ENCODE peak calls at places on chromosomes 6 and 20, in six cellular contexts. Z is stomach, A is PC-3, R is endothelial cell, O is GM06990, J is omental fat pad. S is an unnamed sample.

GRCh38 chr20:6651016-6651415 is 116.5 kb upstream of the BMP2 start:
- DNase-seq in O (no peak), Z (peak), J (no peak), A (peak), R (no peak), S (no peak)

GRCh38 chr6:37940074-37940847 is 120.7 kb downstream of the ZFAND3 start:
- DNase-seq in O (no peak), R (no peak), A (no peak), Z (no peak), J (no peak), S (no peak)

GRCh38 chr6:53439556-53439955 is 90.8 kb upstream of the ELOVL5 start:
- DNase-seq in A (peak), Z (no peak), R (no peak), O (no peak), J (no peak), S (no peak)

GRCh38 chr6:2916354-2916925 is 13.3 kb upstream of the SERPINB9 start:
- DNase-seq in Z (peak), R (no peak), J (no peak), O (no peak), A (no peak), S (no peak)

GRCh38 chr20:64065973-64066341 is 3.0 kb downstream of the TCEA2 start:
- DNase-seq in A (peak), J (no peak), O (peak), R (no peak), Z (no peak), S (no peak)

GRCh38 chr6:113184291-113184690 is 672.9 kb upstream of the MARCKS start:
- DNase-seq in J (no peak), Z (no peak), R (no peak), O (no peak), A (no peak), S (no peak)

GRCh38 chr6:149779644-149779963 is 30.1 kb downstream of the PCMT1 start:
- DNase-seq in A (no peak), Z (no peak), O (no peak), R (no peak), J (no peak), S (no peak)

GRCh38 chr6:27138398-27138797 is 109.1 kb upstream of the PRSS16 start:
- DNase-seq in R (no peak), J (no peak), A (no peak), Z (no peak), O (no peak), S (no peak)

GRCh38 chr20:362271-363254 is 15.7 kb downstream of the NRSN2 start:
- DNase-seq in A (peak), R (no peak), Z (peak), O (peak), J (peak), S (no peak)

GRCh38 chr20:57670288-57671071 is 39.3 kb downstream of the PMEPA1 start:
- DNase-seq in A (peak), Z (no peak), J (no peak), R (no peak), O (no peak), S (no peak)

GRCh38 chr6:19024737-19025136 is 637.6 kb downstream of the RNF144B start:
- DNase-seq in O (no peak), Z (no peak), R (peak), J (no peak), A (peak), S (no peak)

GRCh38 chr20:3109350-3110302 is 25.1 kb upstream of the AVP start:
- DNase-seq in A (no peak), Z (no peak), J (no peak), O (no peak), R (no peak), S (peak)

GRCh38 chr6:83511901-83512681 is at the start of gene PRSS35:
- DNase-seq in R (peak), Z (peak), O (peak), J (no peak), A (peak), S (peak)

GRCh38 chr6:161272600-161273355 is 1.1 kb downstream of the AGPAT4 start:
- DNase-seq in R (peak), Z (no peak), O (no peak), A (no peak), J (no peak), S (no peak)

GRCh38 chr6:142728910-142729481 is 216.0 kb downstream of the HIVEP2 start:
- DNase-seq in A (no peak), O (no peak), Z (no peak), J (no peak), R (peak), S (no peak)

GRCh38 chr20:36128463-36129176 is 25.9 kb upstream of the EPB41L1 start:
- DNase-seq in J (no peak), R (no peak), Z (no peak), O (no peak), A (peak), S (no peak)

GRCh38 chr20:15380770-15381169 is 1043.4 kb upstream of the FLRT3 start:
- DNase-seq in A (no peak), Z (no peak), O (no peak), J (no peak), R (no peak), S (no peak)

GRCh38 chr20:15375836-15376235 is 1038.4 kb upstream of the FLRT3 start:
- DNase-seq in J (no peak), Z (no peak), O (no peak), R (no peak), A (no peak), S (no peak)

GRCh38 chr20:15379897-15380296 is 1042.5 kb upstream of the FLRT3 start:
- DNase-seq in R (no peak), O (no peak), Z (no peak), J (no peak), A (no peak), S (no peak)

DNA sequence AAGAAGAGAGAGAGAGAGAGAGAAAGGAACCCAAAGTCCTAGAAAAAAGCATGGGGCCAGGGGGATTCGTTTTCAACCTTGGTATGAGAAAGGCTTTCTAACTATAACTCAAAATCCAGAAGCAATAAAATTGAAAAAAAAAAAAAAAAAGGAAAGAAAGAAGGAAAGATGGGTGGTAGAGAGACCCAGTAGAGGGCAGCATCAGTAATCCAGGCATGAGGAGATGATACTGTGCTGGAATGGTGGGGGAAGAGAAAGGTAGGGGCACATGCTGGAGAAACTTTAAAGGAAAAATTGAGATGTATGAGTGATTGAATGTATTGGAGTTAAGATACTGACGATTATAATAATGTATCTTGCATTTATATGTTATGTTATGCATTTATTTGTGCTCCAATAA is 1040.7 kb upstream of the FLRT3 start:
- DNase-seq in R (no peak), Z (no peak), O (no peak), J (no peak), A (peak), S (no peak)
- TF ChIP-seq CTCF in R (no peak), Z (no peak), O (no peak), J (no peak), A (peak), S (peak)

GRCh38 chr6:125753218-125753936 is 3.9 kb downstream of the HEY2 start:
- DNase-seq in Z (no peak), A (peak), J (no peak), R (no peak), O (no peak), S (no peak)

GRCh38 chr6:125753937-125754259 is 4.5 kb downstream of the HEY2 start:
- DNase-seq in R (no peak), Z (no peak), O (no peak), J (no peak), A (no peak), S (no peak)

GRCh38 chr6:125764105-125764671 is 14.8 kb downstream of the HEY2 start:
- DNase-seq in A (no peak), O (no peak), J (no peak), R (no peak), Z (no peak), S (no peak)

GRCh38 chr6:125759959-125760457 is 10.6 kb downstream of the HEY2 start:
- DNase-seq in A (no peak), Z (no peak), O (no peak), R (no peak), J (no peak), S (no peak)

DNA sequence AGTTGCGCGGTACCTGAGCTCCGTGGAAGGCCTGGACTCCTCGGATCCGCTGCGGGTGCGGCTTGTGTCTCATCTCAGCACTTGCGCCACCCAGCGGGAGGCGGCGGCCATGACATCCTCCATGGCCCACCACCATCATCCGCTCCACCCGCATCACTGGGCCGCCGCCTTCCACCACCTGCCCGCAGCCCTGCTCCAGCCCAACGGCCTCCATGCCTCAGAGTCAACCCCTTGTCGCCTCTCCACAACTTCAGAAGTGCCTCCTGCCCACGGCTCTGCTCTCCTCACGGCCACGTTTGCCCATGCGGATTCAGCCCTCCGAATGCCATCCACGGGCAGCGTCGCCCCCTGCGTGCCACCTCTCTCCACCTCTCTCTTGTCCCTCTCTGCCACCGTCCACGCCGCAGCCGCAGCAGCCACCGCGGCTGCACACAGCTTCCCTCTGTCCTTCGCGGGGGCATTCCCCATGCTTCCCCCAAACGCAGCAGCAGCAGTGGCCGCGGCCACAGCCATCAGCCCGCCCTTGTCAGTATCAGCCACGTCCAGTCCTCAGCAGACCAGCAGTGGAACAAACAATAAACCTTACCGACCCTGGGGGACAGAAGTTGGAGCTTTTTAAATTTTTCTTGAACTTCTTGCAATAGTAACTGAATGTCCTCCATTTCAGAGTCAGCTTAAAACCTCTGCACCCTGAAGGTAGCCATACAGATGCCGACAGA is 9.9 kb downstream of the HEY2 start:
- DNase-seq in R (peak), Z (no peak), A (no peak), J (no peak), O (peak), S (peak)
- TF ChIP-seq CTCF in R (peak), Z (no peak), A (peak), J (no peak), O (no peak), S (peak)

GRCh38 chr6:134132494-134133141 is 80.2 kb upstream of the SLC2A12 start:
- DNase-seq in A (no peak), O (no peak), R (no peak), J (no peak), Z (no peak), S (no peak)
- TF ChIP-seq CTCF in A (no peak), O (no peak), R (no peak), J (no peak), Z (no peak), S (no peak)

GRCh38 chr6:52049252-52050050 is 38.0 kb downstream of the PKHD1 start:
- DNase-seq in Z (no peak), A (peak), R (peak), O (no peak), J (no peak), S (no peak)
- TF ChIP-seq CTCF in Z (no peak), A (peak), R (peak), O (peak), J (no peak), S (peak)

GRCh38 chr20:19886666-19887288 is 128.7 kb downstream of the RIN2 start:
- DNase-seq in Z (no peak), A (peak), J (no peak), R (no peak), O (no peak), S (no peak)
- TF ChIP-seq CTCF in Z (no peak), A (peak), J (no peak), R (no peak), O (no peak), S (peak)

DNA sequence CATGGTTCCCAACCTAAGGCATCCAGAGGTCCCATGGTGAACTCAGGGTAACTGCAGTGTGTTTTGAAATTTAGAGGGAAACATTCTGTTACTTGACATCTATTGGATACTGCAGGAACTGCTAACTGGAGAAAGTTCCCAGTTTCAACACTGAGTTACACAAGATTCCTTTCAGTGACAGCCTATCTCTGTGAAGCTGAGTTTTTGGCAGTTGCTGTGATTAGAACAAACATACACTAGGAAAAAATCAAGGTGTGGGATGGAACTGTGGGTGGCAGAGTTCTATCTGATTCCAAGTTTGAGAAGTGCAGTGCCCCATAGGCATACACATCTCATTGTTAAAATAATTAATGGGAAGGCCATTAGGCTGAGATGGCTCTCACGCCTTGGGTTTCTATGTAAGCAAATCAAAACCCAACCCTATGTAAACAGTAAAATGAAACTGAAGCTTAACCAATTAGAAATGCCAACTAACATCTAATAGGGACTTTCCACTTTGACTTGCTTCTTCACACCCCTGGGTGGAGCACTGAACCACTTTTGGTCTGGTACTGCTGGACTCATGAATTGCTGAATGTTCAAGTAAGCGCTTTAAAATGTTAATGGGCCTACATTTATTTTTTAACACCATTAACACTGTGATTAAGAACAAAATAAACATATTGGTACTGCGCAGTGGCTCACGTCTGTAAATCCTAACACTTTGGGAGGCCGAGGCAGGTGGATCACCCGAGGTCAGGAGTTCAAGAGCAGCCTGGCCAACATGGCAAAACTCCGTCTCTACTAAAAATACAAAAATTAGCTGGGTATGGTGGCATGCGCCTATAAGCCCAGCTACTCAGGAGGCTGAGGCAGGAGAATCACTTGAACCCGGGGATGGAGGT is 55.2 kb upstream of the TBC1D7 start:
- DNase-seq in R (no peak), O (peak), J (no peak), A (peak), Z (no peak), S (no peak)
- TF ChIP-seq CTCF in R (no peak), O (peak), J (no peak), A (peak), Z (no peak), S (peak)

DNA sequence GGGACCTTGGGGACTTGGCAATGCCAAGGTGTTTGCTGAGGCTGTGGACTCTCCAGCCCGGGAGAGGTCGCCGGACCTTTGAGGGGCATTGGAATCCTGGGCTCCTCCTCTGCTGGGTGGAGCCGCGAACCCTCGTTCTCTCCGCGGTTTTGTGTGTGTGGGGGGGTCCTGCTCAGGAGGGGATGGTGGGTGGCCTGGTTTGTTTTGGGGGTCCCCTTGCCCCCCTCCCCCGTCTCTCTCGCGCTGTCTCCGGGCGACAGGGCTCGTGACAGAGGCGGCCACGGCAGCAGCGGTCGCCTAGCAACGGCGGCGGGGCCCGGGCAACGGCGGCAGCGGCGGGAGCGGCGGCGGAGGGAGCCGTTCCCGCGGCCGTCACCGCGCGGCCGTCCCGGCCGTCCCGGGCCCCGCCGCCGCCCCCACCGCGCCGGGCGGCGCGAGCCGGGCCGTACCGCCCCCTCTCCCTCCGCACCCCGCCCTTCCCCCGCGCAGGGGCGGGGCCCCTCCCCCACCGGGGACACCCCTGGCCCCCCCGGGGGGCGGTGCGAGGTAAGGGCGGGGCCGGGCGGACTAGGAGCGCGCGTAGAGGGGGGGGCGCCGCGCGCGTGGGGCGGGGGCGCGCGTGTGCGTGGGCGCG is 7.8 kb downstream of the SYNGAP1 start:
- DNase-seq in J (no peak), Z (peak), O (no peak), R (peak), A (peak), S (no peak)
- TF ChIP-seq CTCF in J (no peak), Z (no peak), O (no peak), R (no peak), A (peak), S (peak)

GRCh38 chr20:51386586-51386985 is 155.9 kb downstream of the NFATC2 start:
- DNase-seq in J (no peak), R (no peak), Z (no peak), O (no peak), A (no peak), S (no peak)

GRCh38 chr20:51384854-51385253 is 157.7 kb downstream of the NFATC2 start:
- DNase-seq in R (no peak), O (no peak), Z (no peak), J (no peak), A (no peak), S (no peak)

GRCh38 chr20:51387125-51387865 is 155.2 kb downstream of the NFATC2 start:
- DNase-seq in J (no peak), O (no peak), A (no peak), Z (no peak), R (no peak), S (no peak)

GRCh38 chr20:51383891-51384510 is 158.5 kb downstream of the NFATC2 start:
- DNase-seq in O (no peak), R (no peak), A (peak), Z (no peak), J (no peak), S (no peak)

DNA sequence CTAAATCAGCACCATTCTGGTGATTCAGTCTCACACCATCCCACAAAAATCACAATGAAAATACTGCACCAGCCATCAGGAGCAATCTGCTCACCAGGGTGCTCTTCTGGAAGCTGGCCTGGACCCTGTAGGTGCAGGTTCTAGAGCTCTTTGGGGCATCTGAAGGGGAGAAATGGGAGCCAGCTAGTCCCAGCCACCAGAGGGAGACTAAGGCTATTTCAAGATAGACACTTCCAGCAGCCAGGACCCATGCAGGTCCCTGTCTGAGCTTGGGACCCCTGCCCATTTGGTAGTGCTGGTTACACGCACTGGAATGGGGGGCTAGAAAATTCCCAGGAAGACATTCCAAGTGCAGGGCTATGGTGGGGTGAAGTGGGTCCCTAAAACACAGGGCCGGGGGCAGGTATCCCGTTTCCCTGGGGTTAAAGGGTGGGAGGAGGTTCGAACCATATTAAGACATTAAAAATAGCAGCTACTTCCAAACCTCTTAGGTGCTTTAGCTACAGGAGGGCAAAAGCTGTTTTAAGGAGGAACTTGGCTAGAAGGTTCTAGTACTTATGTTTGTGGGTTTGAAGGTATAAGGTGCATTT is 156.5 kb downstream of the NFATC2 start:
- DNase-seq in A (peak), R (peak), O (no peak), J (no peak), Z (no peak), S (no peak)
- TF ChIP-seq CTCF in A (peak), R (peak), O (peak), J (no peak), Z (no peak), S (peak)

S was measured in chondrocyte.